ENCODE peak calls at places on chromosome 7, in seven cellular contexts. X is kidney tubule cell, U is amniotic stem cell, P is EL, L is spleen, D is NCI-H446, M is NCI-H1930. Q is an unnamed sample.
A peak's percentile ranks its signal among the peaks of the same experiment; 100 is the strongest.

GRCh38 chr7:69708857-69709256 is 110.6 kb downstream of the AUTS2 start:
- DNase-seq in P (no peak), D (peak; percentile 15), X (peak; percentile 62), U (no peak), M (no peak), L (no peak), Q (no peak)

GRCh38 chr7:75881436-75882095 is 2.7 kb downstream of the RHBDD2 start:
- DNase-seq in U (no peak), M (no peak), P (no peak), D (no peak), X (no peak), L (no peak), Q (no peak)

GRCh38 chr7:110502893-110503465 is 587.9 kb upstream of the LRRN3 start:
- DNase-seq in L (no peak), D (no peak), M (no peak), P (peak; percentile 25), U (no peak), X (no peak), Q (no peak)

GRCh38 chr7:69814421-69814962 is 216.2 kb downstream of the AUTS2 start:
- DNase-seq in X (no peak), D (peak; percentile 28), P (no peak), L (no peak), M (no peak), U (no peak), Q (no peak)

GRCh38 chr7:106979551-106980357 is 64.8 kb upstream of the PRKAR2B start:
- DNase-seq in X (no peak), M (no peak), P (no peak), D (no peak), L (no peak), U (no peak), Q (no peak)

GRCh38 chr7:82980130-82980529 is 182.6 kb downstream of the PCLO start:
- DNase-seq in P (no peak), U (no peak), X (no peak), L (no peak), M (no peak), D (no peak), Q (no peak)

GRCh38 chr7:64672414-64672813 is 6.5 kb downstream of the ZNF107 start:
- DNase-seq in U (no peak), D (no peak), M (no peak), P (no peak), X (no peak), L (no peak), Q (no peak)

GRCh38 chr7:158648787-158649186 is 55.8 kb downstream of the NCAPG2 start:
- DNase-seq in L (no peak), X (no peak), M (no peak), P (no peak), U (no peak), D (no peak), Q (no peak)

GRCh38 chr7:128123291-128124037 is 92.2 kb upstream of the LRRC4 start:
- DNase-seq in P (no peak), D (no peak), L (peak; percentile 38), U (no peak), X (no peak), M (no peak), Q (no peak)

GRCh38 chr7:13904689-13905088 is 84.8 kb downstream of the ETV1 start:
- DNase-seq in D (no peak), L (no peak), M (no peak), X (peak; percentile 63), U (no peak), P (peak; percentile 74), Q (no peak)

GRCh38 chr7:18250133-18250532 is 222.5 kb upstream of the PRPS1L1 start:
- DNase-seq in D (no peak), P (no peak), L (no peak), U (no peak), X (no peak), M (no peak), Q (no peak)

GRCh38 chr7:516606-517456 is 2.8 kb downstream of the PDGFA start:
- DNase-seq in X (peak; percentile 83), D (no peak), M (no peak), U (peak; percentile 72), P (peak; percentile 83), L (no peak), Q (peak; percentile 93)

GRCh38 chr7:91876391-91877133 is 3.9 kb downstream of the MTERF1 start:
- DNase-seq in P (no peak), L (no peak), X (peak; percentile 6), U (peak; percentile 4), M (no peak), D (no peak), Q (no peak)

GRCh38 chr7:73838642-73839041 is 3.7 kb downstream of the METTL27 start:
- DNase-seq in U (no peak), L (no peak), D (no peak), P (no peak), X (peak; percentile 53), M (no peak), Q (no peak)

GRCh38 chr7:74101061-74101681 is 17.6 kb downstream of the LIMK1 start:
- DNase-seq in X (peak; percentile 75), L (no peak), D (no peak), M (no peak), P (no peak), U (no peak), Q (no peak)

GRCh38 chr7:88095-88926 is 104.1 kb upstream of the FAM20C start:
- DNase-seq in D (no peak), U (no peak), P (no peak), X (no peak), M (no peak), L (no peak), Q (peak; percentile 65)

GRCh38 chr7:124460053-124460445 is 305.5 kb downstream of the GPR37 start:
- DNase-seq in D (no peak), M (no peak), X (no peak), L (no peak), U (no peak), P (peak; percentile 28), Q (no peak)

GRCh38 chr7:157468221-157469111 is 131.7 kb downstream of the DNAJB6 start:
- DNase-seq in M (no peak), U (no peak), D (no peak), L (peak; percentile 71), X (no peak), P (no peak), Q (peak; percentile 72)

GRCh38 chr7:156903232-156903909 is 10.4 kb upstream of the LMBR1 start:
- DNase-seq in X (peak; percentile 29), P (no peak), U (no peak), L (peak; percentile 33), D (peak; percentile 18), M (no peak), Q (no peak)

GRCh38 chr7:113015038-113015645 is 71.5 kb downstream of the GPR85 start:
- DNase-seq in L (no peak), X (peak; percentile 42), D (peak; percentile 47), U (peak; percentile 11), P (peak; percentile 41), M (peak; percentile 19), Q (no peak)

GRCh38 chr7:68511281-68511680 is 1087.0 kb upstream of the AUTS2 start:
- DNase-seq in X (no peak), U (no peak), M (no peak), D (no peak), L (no peak), P (no peak), Q (no peak)

GRCh38 chr7:94382155-94382554 is 12.5 kb upstream of the COL1A2 start:
- DNase-seq in L (no peak), M (no peak), P (peak; percentile 73), X (peak; percentile 22), U (peak; percentile 58), D (no peak), Q (no peak)

GRCh38 chr7:112290065-112290464 is 83.6 kb downstream of the ZNF277 start:
- DNase-seq in P (peak; percentile 59), M (no peak), D (no peak), X (peak; percentile 59), L (no peak), U (no peak), Q (no peak)

GRCh38 chr7:51019231-51019844 is 236.6 kb upstream of the GRB10 start:
- DNase-seq in D (no peak), U (no peak), P (peak; percentile 72), M (no peak), X (peak; percentile 92), L (no peak), Q (no peak)

GRCh38 chr7:76303057-76303828 is 770 bp downstream of the HSPB1 start:
- DNase-seq in L (peak; percentile 92), U (peak; percentile 71), P (peak; percentile 94), M (peak; percentile 30), X (peak; percentile 94), D (peak; percentile 83), Q (peak; percentile 96)

GRCh38 chr7:93750986-93751385 is 139.6 kb downstream of the TFPI2 start:
- DNase-seq in P (no peak), X (no peak), L (no peak), U (no peak), M (no peak), D (no peak), Q (no peak)

GRCh38 chr7:40673285-40673684 is 538.5 kb downstream of the SUGCT start:
- DNase-seq in X (peak; percentile 5), U (peak; percentile 27), P (peak; percentile 69), M (no peak), D (no peak), L (no peak), Q (no peak)

GRCh38 chr7:100964630-100965029 is 4.7 kb upstream of the MUC12 start:
- DNase-seq in D (no peak), L (no peak), U (no peak), M (no peak), X (no peak), P (no peak), Q (no peak)

GRCh38 chr7:130290745-130291144 is 2.2 kb upstream of the CPA4 start:
- DNase-seq in M (no peak), U (no peak), P (peak; percentile 75), X (peak; percentile 93), D (no peak), L (no peak), Q (no peak)

GRCh38 chr7:44077681-44078091 is 4.6 kb downstream of the POLM start:
- DNase-seq in X (peak; percentile 29), D (no peak), M (no peak), L (peak; percentile 70), P (no peak), U (no peak), Q (peak; percentile 61)

GRCh38 chr7:130263130-130263529 is 3.5 kb upstream of the CPA2 start:
- DNase-seq in P (no peak), M (no peak), L (no peak), D (no peak), X (no peak), U (no peak), Q (no peak)

GRCh38 chr7:150688630-150689029 is 3.1 kb downstream of the GIMAP2 start:
- DNase-seq in X (no peak), U (no peak), D (no peak), M (no peak), L (no peak), P (no peak), Q (no peak)

GRCh38 chr7:158782638-158783490 is 46.4 kb downstream of the ESYT2 start:
- DNase-seq in U (no peak), X (peak; percentile 24), D (no peak), P (peak; percentile 37), M (no peak), L (no peak), Q (peak; percentile 89)